ENCODE peak calls at places on chromosomes 7 and 10, in eight cellular contexts. I is GM23248, O is AG04450, P is sigmoid colon, J is left lung, Y is pancreas, F is small intestine, G is adipocyte. Z is an unnamed sample.
A peak's percentile ranks its signal among the peaks of the same experiment; 100 is the strongest.

GRCh38 chr10:124349231-124349992 is 69.3 kb downstream of the OAT start:
- DNase-seq in O (no peak), F (no peak), I (no peak), P (peak; percentile 43), Y (no peak), J (no peak), G (no peak), Z (no peak)

GRCh38 chr10:13527864-13528137 is 1.0 kb downstream of the BEND7 start:
- DNase-seq in Y (no peak), G (peak; percentile 25), F (peak; percentile 16), I (peak; percentile 19), J (no peak), P (no peak), O (no peak), Z (no peak)

GRCh38 chr10:13659887-13660544 is 73.3 kb downstream of the PRPF18 start:
- DNase-seq in G (peak; percentile 80), F (peak; percentile 35), O (peak; percentile 21), I (peak; percentile 77), P (peak; percentile 85), Y (peak; percentile 65), J (peak; percentile 88), Z (peak; percentile 73)

GRCh38 chr10:132006966-132007365 is 25.2 kb upstream of the BNIP3 start:
- DNase-seq in Y (no peak), F (no peak), I (no peak), G (no peak), O (no peak), P (no peak), J (no peak), Z (no peak)

GRCh38 chr10:103757531-103758293 is 97.7 kb downstream of the SH3PXD2A start:
- DNase-seq in I (peak; percentile 77), O (peak; percentile 63), F (no peak), Y (no peak), J (peak; percentile 87), P (peak; percentile 80), G (peak; percentile 54), Z (no peak)

GRCh38 chr7:149500201-149500600 is 2.6 kb upstream of the ZNF746 start:
- DNase-seq in Y (no peak), I (no peak), G (no peak), P (no peak), F (peak; percentile 13), J (no peak), O (no peak), Z (no peak)

GRCh38 chr7:28510022-28510367 is 97.7 kb downstream of the CREB5 start:
- DNase-seq in G (no peak), J (no peak), P (peak; percentile 69), F (no peak), O (no peak), I (no peak), Y (no peak), Z (no peak)

GRCh38 chr7:66894463-66895080 is 26.5 kb upstream of the TMEM248 start:
- DNase-seq in F (no peak), Y (no peak), O (no peak), I (peak; percentile 39), J (no peak), G (peak; percentile 14), P (no peak), Z (peak; percentile 68)

GRCh38 chr10:78642261-78642660 is 426.5 kb upstream of the ZMIZ1 start:
- DNase-seq in F (no peak), P (no peak), I (no peak), Y (no peak), G (no peak), O (no peak), J (no peak), Z (no peak)

GRCh38 chr7:13821152-13821787 is 168.2 kb downstream of the ETV1 start:
- DNase-seq in G (peak; percentile 60), F (no peak), J (no peak), P (no peak), O (no peak), Y (no peak), I (peak; percentile 55), Z (no peak)

GRCh38 chr10:70404906-70405824 is 1.2 kb downstream of the EIF4EBP2 start:
- DNase-seq in Y (peak; percentile 64), O (peak; percentile 85), J (no peak), P (peak; percentile 98), I (peak; percentile 97), G (peak; percentile 98), F (peak; percentile 92), Z (peak; percentile 74)

GRCh38 chr10:48608279-48608681 is 3.4 kb upstream of the ARHGAP22 start:
- DNase-seq in F (peak; percentile 41), J (no peak), I (peak; percentile 63), P (no peak), O (no peak), G (peak; percentile 48), Y (peak; percentile 52), Z (peak; percentile 90)

GRCh38 chr7:34298492-34298891 is 359.5 kb upstream of the NPSR1 start:
- DNase-seq in F (no peak), O (no peak), P (no peak), G (no peak), I (no peak), Y (no peak), J (no peak), Z (no peak)

DNA sequence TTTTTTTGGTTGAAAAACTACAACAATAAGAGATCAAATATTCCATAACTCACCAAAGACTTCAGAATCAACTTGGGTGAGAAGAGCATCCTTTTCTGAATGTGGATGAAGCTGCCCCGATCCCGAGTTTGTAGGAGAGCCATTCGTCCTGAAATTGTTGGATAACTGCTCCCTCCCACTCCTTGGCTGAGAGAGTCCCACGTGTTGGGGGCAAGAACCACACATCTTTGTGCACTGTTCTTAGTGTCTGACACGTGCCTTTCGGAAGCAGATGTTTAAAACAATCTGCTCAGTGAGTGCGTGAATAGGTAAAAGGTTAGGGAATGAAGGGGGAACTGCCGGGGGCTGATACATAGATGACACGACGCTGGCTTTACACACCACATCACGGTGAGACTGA is 575.7 kb downstream of the PTPRN2 start:
- DNase-seq in J (no peak), F (no peak), Y (no peak), O (no peak), I (no peak), G (no peak), P (no peak), Z (no peak)
- H3K27me3 ChIP-seq in J (peaks cover 14% of the 10 kb centered on the region), F (peaks cover 3% of the 10 kb centered on the region), Y (no peaks in the 10 kb centered on the region), O (no peaks in the 10 kb centered on the region), I (no peaks in the 10 kb centered on the region), G (no peaks in the 10 kb centered on the region), P (no peaks in the 10 kb centered on the region), Z (no peaks in the 10 kb centered on the region)

DNA sequence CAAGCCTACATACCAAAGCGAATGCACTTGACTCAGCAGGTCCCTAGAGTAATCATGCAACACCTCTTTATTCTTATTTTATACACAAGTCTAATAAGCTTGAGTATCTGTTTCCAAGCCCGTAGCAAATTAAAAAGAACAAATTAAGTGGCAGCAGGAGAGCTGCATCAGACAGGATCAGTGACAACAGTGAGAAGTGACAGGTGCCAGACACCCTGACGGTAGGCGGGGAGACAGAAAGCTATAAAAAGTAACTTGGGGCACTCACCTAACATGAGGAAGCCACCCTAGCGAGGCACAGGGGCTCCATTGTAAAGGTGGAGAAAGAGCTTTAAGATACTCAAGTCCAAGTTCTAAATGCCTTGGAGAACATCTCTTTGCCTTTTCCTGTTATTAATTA is 174.2 kb downstream of the PLXNA4 start:
- DNase-seq in J (no peak), O (no peak), P (no peak), I (no peak), G (no peak), Y (no peak), F (no peak), Z (no peak)
- H3K27me3 ChIP-seq in J (no peaks in the 10 kb centered on the region), O (no peaks in the 10 kb centered on the region), P (no peaks in the 10 kb centered on the region), I (peaks cover 16% of the 10 kb centered on the region), G (no peaks in the 10 kb centered on the region), Y (no peaks in the 10 kb centered on the region), F (no peaks in the 10 kb centered on the region), Z (no peaks in the 10 kb centered on the region)

GRCh38 chr10:30028006-30028441 is 31.4 kb downstream of the JCAD start:
- DNase-seq in J (no peak), P (peak; percentile 86), I (no peak), G (no peak), F (peak; percentile 43), O (no peak), Y (peak; percentile 31), Z (no peak)
- H3K27me3 ChIP-seq in J (no peaks in the 10 kb centered on the region), P (no peaks in the 10 kb centered on the region), I (no peaks in the 10 kb centered on the region), G (no peaks in the 10 kb centered on the region), F (no peaks in the 10 kb centered on the region), O (no peaks in the 10 kb centered on the region), Y (no peaks in the 10 kb centered on the region), Z (no peaks in the 10 kb centered on the region)

GRCh38 chr7:8434290-8435002 is 1.0 kb downstream of the NXPH1 start:
- DNase-seq in F (no peak), G (no peak), P (no peak), Y (no peak), J (peak; percentile 57), O (no peak), I (no peak), Z (no peak)
- H3K27me3 ChIP-seq in F (peaks cover 44% of the 10 kb centered on the region), G (peaks cover 55% of the 10 kb centered on the region), P (peaks cover 63% of the 10 kb centered on the region), Y (peaks cover 22% of the 10 kb centered on the region), J (peaks cover 98% of the 10 kb centered on the region), O (peaks cover 12% of the 10 kb centered on the region), I (peaks cover 52% of the 10 kb centered on the region), Z (no peaks in the 10 kb centered on the region)

DNA sequence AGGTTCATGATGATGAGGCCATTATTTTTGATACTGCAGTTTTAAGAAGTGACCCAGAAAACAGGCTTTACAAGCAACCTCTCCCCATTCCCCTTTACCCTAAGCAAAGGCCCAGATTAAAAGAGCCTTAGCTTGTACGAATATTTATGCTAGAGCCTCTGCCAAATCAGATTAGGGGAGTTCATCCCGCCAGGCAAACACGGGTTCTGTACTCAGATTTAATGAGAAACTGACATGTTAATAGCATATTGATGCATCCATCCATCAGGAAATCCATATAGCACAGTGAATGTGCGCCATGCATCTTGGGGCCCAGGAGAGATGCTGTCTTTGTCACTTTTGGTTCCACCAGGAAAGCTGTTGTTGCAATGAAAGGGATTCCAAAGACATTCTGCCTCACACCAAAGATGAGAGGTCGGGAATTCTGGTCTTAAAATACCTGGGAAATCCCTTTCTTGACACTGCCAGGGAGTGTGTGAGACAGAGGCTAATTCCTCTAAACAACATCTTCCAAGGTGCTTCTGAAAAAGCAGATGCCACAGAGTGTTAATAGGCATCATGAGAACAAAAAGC is 118.3 kb downstream of the ANLN start:
- DNase-seq in O (no peak), I (no peak), F (no peak), J (no peak), G (no peak), P (no peak), Y (no peak), Z (no peak)
- H3K27me3 ChIP-seq in O (peaks cover 4% of the 10 kb centered on the region), I (no peaks in the 10 kb centered on the region), F (no peaks in the 10 kb centered on the region), J (no peaks in the 10 kb centered on the region), G (no peaks in the 10 kb centered on the region), P (no peaks in the 10 kb centered on the region), Y (no peaks in the 10 kb centered on the region), Z (no peaks in the 10 kb centered on the region)

GRCh38 chr10:19500959-19501358 is 315.3 kb upstream of the PLXDC2 start:
- DNase-seq in O (no peak), J (no peak), F (no peak), G (no peak), Y (no peak), I (no peak), P (no peak), Z (no peak)

DNA sequence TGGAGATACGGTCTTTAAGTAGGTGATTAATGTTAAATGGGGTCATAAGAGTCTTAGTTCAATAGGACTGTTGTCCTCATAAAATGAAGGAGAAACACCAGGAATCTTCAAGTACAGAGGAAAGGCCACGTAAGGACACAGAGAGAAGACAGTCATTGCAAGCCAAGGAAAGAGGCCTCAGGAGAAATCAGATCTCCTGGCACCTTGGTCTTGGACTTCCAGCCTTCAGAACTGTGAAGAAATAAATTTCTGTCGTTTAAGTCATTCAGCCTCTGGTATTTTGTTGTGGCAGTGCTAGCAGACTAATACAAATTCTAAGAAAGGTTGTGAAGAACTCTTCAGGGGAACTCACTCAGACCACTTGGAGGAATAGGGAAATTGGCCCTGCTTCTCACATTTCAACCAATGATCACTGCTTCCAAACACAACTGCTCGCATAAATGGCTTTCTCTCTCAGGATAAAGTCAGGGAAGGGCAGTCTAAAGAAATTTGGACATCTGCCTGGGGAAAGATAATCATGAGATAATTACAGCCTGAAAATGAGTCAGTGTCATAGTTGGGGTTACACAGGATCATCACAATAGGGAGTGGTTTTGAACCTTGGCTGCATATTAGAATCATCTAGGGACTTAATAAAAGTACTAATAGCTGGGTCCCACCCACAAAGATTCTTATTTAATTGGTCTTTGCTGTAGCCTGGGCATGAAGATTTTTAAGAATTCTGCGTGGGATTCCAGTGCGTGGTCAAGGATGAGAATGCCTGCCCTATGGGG is 310.7 kb upstream of the PLXDC2 start:
- DNase-seq in I (no peak), G (no peak), Y (no peak), O (no peak), F (peak; percentile 17), P (no peak), J (no peak), Z (no peak)
- H3K27me3 ChIP-seq in I (no peaks in the 10 kb centered on the region), G (no peaks in the 10 kb centered on the region), Y (no peaks in the 10 kb centered on the region), O (no peaks in the 10 kb centered on the region), F (no peaks in the 10 kb centered on the region), P (no peaks in the 10 kb centered on the region), J (no peaks in the 10 kb centered on the region), Z (no peaks in the 10 kb centered on the region)